ENCODE peak calls at places on chromosomes 13 and 19, in eight cellular contexts. Y, C, H, V, I, S, D and E are unnamed samples.

GRCh38 chr13:51249767-51250741 is 27.9 kb downstream of the FAM124A start:
- DNase-seq in Y (no peak), C (no peak), H (peak; percentile 22), V (no peak), I (no peak), S (no peak), D (no peak), E (no peak)

GRCh38 chr19:55336101-55336500 is 3.6 kb upstream of the KMT5C start:
- DNase-seq in Y (no peak), C (no peak), H (no peak), V (no peak), I (no peak), S (no peak), D (peak; percentile 46), E (no peak)

GRCh38 chr19:54188224-54188871 is 1.0 kb downstream of the MBOAT7 start:
- DNase-seq in Y (peak; percentile 61), C (no peak), H (peak; percentile 55), V (no peak), I (no peak), S (no peak), D (peak; percentile 56), E (peak; percentile 42)

GRCh38 chr19:17936379-17936778 is 3.6 kb downstream of the CCDC124 start:
- DNase-seq in Y (no peak), C (no peak), H (no peak), V (no peak), I (no peak), S (no peak), D (no peak), E (no peak)

GRCh38 chr19:37763488-37763887 is 15.9 kb downstream of the ZNF573 start:
- DNase-seq in Y (peak; percentile 33), C (no peak), H (peak; percentile 21), V (no peak), I (no peak), S (no peak), D (no peak), E (peak; percentile 20)

GRCh38 chr19:18385675-18386542 is at the start of gene GDF15:
- DNase-seq in Y (peak; percentile 87), C (peak; percentile 67), H (peak; percentile 98), V (no peak), I (peak; percentile 36), S (no peak), D (peak; percentile 98), E (peak; percentile 94)

GRCh38 chr13:42108217-42108616 is 59.8 kb downstream of the DGKH start:
- DNase-seq in Y (no peak), C (no peak), H (no peak), V (no peak), I (no peak), S (no peak), D (no peak), E (no peak)

GRCh38 chr19:10683582-10683981 is 17.7 kb upstream of the QTRT1 start:
- DNase-seq in Y (no peak), C (no peak), H (no peak), V (no peak), I (no peak), S (no peak), D (no peak), E (no peak)

GRCh38 chr19:19501798-19502197 is 13.6 kb downstream of the TSSK6 start:
- DNase-seq in Y (no peak), C (no peak), H (no peak), V (no peak), I (no peak), S (no peak), D (no peak), E (no peak)

GRCh38 chr13:112911883-112912282 is 57.1 kb upstream of the MCF2L start:
- DNase-seq in Y (no peak), C (no peak), H (no peak), V (no peak), I (no peak), S (no peak), D (no peak), E (no peak)

GRCh38 chr13:57787058-57787791 is 155.7 kb downstream of the PCDH17 start:
- DNase-seq in Y (no peak), C (no peak), H (no peak), V (no peak), I (peak; percentile 34), S (no peak), D (no peak), E (no peak)

GRCh38 chr13:51924756-51925544 is 63.2 kb downstream of the CCDC70 start:
- DNase-seq in Y (no peak), C (no peak), H (no peak), V (no peak), I (no peak), S (no peak), D (no peak), E (no peak)

GRCh38 chr19:46764817-46765291 is 18.6 kb upstream of the STRN4 start:
- DNase-seq in Y (no peak), C (no peak), H (no peak), V (no peak), I (no peak), S (no peak), D (no peak), E (no peak)
- TF ChIP-seq CTCF in Y (no peak), C (no peak), H (no peak), V (no peak), I (no peak), S (no peak), D (no peak), E (no peak)

GRCh38 chr19:31943778-31944177 is 401.6 kb upstream of the ZNF507 start:
- DNase-seq in Y (no peak), C (no peak), H (no peak), V (no peak), I (no peak), S (no peak), D (no peak), E (no peak)

GRCh38 chr19:31938675-31939074 is 406.7 kb upstream of the ZNF507 start:
- DNase-seq in Y (no peak), C (no peak), H (no peak), V (no peak), I (no peak), S (no peak), D (no peak), E (no peak)

GRCh38 chr19:31943305-31943704 is 402.1 kb upstream of the ZNF507 start:
- DNase-seq in Y (no peak), C (no peak), H (no peak), V (no peak), I (no peak), S (no peak), D (no peak), E (no peak)

GRCh38 chr19:31937983-31938382 is 407.4 kb upstream of the ZNF507 start:
- DNase-seq in Y (no peak), C (no peak), H (no peak), V (no peak), I (no peak), S (no peak), D (no peak), E (no peak)
- TF ChIP-seq CTCF in Y (no peak), C (no peak), H (no peak), V (no peak), I (no peak), S (no peak), D (no peak), E (no peak)

GRCh38 chr13:31052478-31052877 is 109.2 kb downstream of the HSPH1 start:
- DNase-seq in Y (no peak), C (no peak), H (no peak), V (no peak), I (no peak), S (no peak), D (no peak), E (no peak)

GRCh38 chr13:31049833-31050232 is 111.9 kb downstream of the HSPH1 start:
- DNase-seq in Y (no peak), C (peak; percentile 61), H (no peak), V (peak; percentile 45), I (no peak), S (no peak), D (no peak), E (no peak)

GRCh38 chr13:31049083-31049482 is 112.6 kb downstream of the HSPH1 start:
- DNase-seq in Y (no peak), C (no peak), H (no peak), V (no peak), I (no peak), S (no peak), D (no peak), E (no peak)

GRCh38 chr13:31051999-31052398 is 109.7 kb downstream of the HSPH1 start:
- DNase-seq in Y (peak; percentile 8), C (no peak), H (no peak), V (no peak), I (peak; percentile 19), S (no peak), D (no peak), E (no peak)

DNA sequence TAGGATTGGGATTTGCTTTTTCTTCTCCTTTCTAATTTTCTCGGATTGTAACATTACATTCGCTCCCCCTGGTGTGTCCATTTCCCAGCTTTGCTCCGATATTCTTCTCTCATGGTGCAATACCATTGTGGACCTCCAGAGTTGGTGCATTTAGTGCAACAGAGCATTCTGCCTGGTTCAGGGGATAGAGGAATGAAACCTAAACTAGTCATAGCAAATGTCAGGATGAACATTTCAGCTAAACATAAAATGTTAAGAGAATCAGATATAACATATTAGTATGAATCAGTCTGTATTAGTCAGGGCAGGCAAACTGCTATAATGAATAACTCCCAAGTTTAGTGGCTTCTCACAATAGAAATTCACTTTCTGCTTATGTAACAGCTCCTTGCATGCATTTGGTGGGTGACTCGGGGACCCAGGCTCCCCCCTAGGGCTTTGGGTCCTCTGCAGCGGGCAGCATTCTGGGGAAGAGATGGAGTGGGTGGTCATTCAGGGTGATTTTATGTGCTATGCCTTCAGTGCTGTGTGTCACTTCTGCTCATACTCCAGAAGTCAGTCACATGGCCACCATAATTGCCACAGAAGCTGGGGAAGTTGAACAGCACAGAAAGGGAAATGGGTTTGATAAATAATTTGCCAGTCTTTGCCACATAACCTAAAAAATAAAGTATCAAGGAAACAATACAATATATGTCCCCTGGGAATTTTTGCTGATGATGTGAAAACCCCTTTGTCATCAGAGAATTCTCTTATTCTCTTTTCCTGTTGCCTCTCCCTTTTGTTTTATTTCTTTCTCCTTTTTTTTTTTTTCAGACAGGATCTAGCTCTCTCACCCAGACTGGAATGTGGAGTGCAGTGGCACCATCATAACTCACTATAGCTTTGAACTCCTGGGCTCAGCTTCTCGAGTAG is 111.0 kb downstream of the HSPH1 start:
- DNase-seq in Y (peak; percentile 57), C (no peak), H (peak; percentile 41), V (no peak), I (peak; percentile 22), S (no peak), D (peak; percentile 52), E (no peak)
- TF ChIP-seq CTCF in Y (peak; percentile 33), C (no peak), H (peak; percentile 57), V (no peak), I (peak; percentile 23), S (peak; percentile 26), D (peak; percentile 75), E (peak; percentile 35)

GRCh38 chr13:23586336-23586735 is 16.1 kb downstream of the TNFRSF19 start:
- DNase-seq in Y (no peak), C (no peak), H (no peak), V (no peak), I (no peak), S (no peak), D (no peak), E (no peak)
- TF ChIP-seq CTCF in Y (no peak), C (no peak), H (no peak), V (no peak), I (no peak), S (no peak), D (no peak), E (no peak)